ENCODE peak calls at places on chromosomes 13 and 19, in ten cellular contexts. I is heart right ventricle, N is adrenal gland, U is HCT116, K is neural progenitor cell, Z is IMR-90, E is uterus, L is GM23338, Y is A673, H is mucosa of descending colon. M is an unnamed sample.
A peak's percentile ranks its signal among the peaks of the same experiment; 100 is the strongest.

GRCh38 chr13:23372264-23372905 is 61.1 kb downstream of the SACS start:
- DNase-seq in Z (peak; percentile 87), E (no peak), N (no peak), I (no peak), K (no peak), L (no peak), U (no peak), H (no peak), Y (no peak), M (no peak)

GRCh38 chr13:99655351-99656091 is 154.2 kb downstream of the TM9SF2 start:
- DNase-seq in N (peak; percentile 14), I (no peak), K (peak; percentile 45), U (peak; percentile 90), L (no peak), E (no peak), H (no peak), Y (no peak), Z (peak; percentile 24), M (no peak)

GRCh38 chr19:56266060-56266459 is 6.5 kb upstream of the EDDM13 start:
- DNase-seq in N (no peak), Y (no peak), E (no peak), H (no peak), U (no peak), K (no peak), L (no peak), I (no peak), Z (no peak), M (no peak)

GRCh38 chr13:39585219-39585618 is 17.8 kb downstream of the LHFPL6 start:
- DNase-seq in Z (no peak), N (no peak), Y (no peak), U (no peak), K (no peak), E (no peak), L (no peak), I (no peak), H (no peak), M (no peak)

GRCh38 chr19:35341565-35342225 is 6.0 kb upstream of the FFAR1 start:
- DNase-seq in L (no peak), Y (no peak), N (no peak), Z (no peak), U (no peak), H (no peak), I (no peak), K (no peak), E (no peak), M (no peak)

GRCh38 chr19:35637165-35637564 is 4.4 kb upstream of the ETV2 start:
- DNase-seq in H (no peak), Y (no peak), N (no peak), L (no peak), Z (no peak), U (no peak), E (no peak), K (no peak), I (no peak), M (no peak)

GRCh38 chr13:49810825-49811526 is 18.5 kb upstream of the KPNA3 start:
- DNase-seq in I (no peak), H (no peak), Y (no peak), E (no peak), Z (peak; percentile 83), U (no peak), N (peak; percentile 66), K (no peak), L (no peak), M (no peak)

GRCh38 chr13:113935523-113935922 is 38.4 kb downstream of the C13orf46 start:
- DNase-seq in Z (no peak), U (no peak), Y (no peak), H (peak; percentile 15), E (peak; percentile 11), L (no peak), K (peak; percentile 56), I (no peak), N (no peak), M (no peak)

GRCh38 chr19:10191347-10191746 is 3.4 kb downstream of the DNMT1 start:
- DNase-seq in H (no peak), Y (no peak), Z (peak; percentile 95), E (peak; percentile 15), L (no peak), K (no peak), U (no peak), N (peak; percentile 12), I (peak; percentile 33), M (peak; percentile 35)

GRCh38 chr19:29417048-29417447 is 108.7 kb upstream of the VSTM2B start:
- DNase-seq in N (no peak), Y (no peak), U (no peak), K (no peak), Z (no peak), I (no peak), L (no peak), H (no peak), E (no peak), M (no peak)

GRCh38 chr19:45824041-45824471 is 8.9 kb upstream of the RSPH6A start:
- DNase-seq in U (no peak), Z (no peak), E (no peak), Y (no peak), H (peak; percentile 63), N (peak; percentile 86), L (no peak), I (no peak), K (no peak), M (peak; percentile 73)

GRCh38 chr19:48661746-48662145 is 11.1 kb downstream of the NTN5 start:
- DNase-seq in Y (no peak), E (no peak), I (no peak), K (no peak), N (no peak), U (no peak), L (no peak), H (no peak), Z (no peak), M (no peak)

GRCh38 chr13:27252467-27252866 is 1.1 kb downstream of the RPL21 start:
- DNase-seq in E (no peak), Y (no peak), L (no peak), N (no peak), Z (no peak), H (no peak), I (no peak), U (no peak), K (no peak), M (no peak)
- TF ChIP-seq CTCF in E (no peak), Y (no peak), L (no peak), N (no peak), Z (no peak), H (no peak), I (no peak), U (no peak), K (no peak), M (no peak)

DNA sequence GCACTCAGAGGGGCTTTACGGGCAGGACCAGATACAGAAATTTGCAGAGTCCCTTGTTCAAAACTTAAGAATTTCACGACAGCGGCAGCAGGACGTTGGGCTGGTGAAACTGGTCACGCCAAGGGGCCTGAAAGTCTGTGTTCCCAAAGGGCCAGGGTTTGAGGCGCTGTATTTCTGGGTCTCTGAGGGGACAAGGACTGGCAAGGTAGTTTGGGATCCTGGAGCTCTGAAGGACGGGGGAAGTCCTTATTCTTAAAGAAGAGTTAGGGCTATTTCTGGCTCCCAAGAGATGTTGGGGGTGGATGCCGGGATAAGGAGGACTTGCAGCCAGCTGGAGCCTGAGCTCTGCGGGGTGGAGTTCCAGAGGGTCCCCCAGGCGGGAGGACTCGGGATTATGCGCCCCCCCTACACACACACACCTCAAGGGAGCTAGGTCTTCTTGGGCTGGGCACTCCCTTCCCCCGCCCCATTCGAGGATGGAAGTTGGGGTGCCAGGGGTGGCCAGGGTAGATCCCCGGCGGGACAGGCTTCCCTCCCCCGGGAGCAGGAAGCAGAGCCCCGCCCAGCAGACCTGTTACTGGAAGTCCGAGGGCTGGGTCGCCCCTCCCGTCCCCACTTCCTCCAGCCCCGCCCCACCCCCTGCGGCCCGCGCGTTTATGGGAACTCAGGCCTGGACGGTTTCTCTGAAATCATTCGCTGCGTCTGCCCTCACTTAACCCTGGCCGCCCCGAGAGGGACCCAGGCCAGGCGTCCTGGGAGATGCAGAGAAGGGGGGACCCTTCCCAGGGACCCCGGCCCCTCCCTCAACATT is 5.6 kb downstream of the BCL3 start:
- DNase-seq in Y (peak; percentile 50), L (peak; percentile 81), I (peak; percentile 96), Z (peak; percentile 77), E (peak; percentile 90), N (peak; percentile 92), U (no peak), H (peak; percentile 96), K (peak; percentile 68), M (peak; percentile 92)
- H3K4me1 ChIP-seq in Y (peaks cover 28% of the 10 kb centered on the region), L (peaks cover 28% of the 10 kb centered on the region), I (peaks cover 56% of the 10 kb centered on the region), Z (peaks cover 57% of the 10 kb centered on the region), E (no peaks in the 10 kb centered on the region), N (peaks cover 56% of the 10 kb centered on the region), U (peaks cover 65% of the 10 kb centered on the region), H (peaks cover 52% of the 10 kb centered on the region), K (peaks cover 21% of the 10 kb centered on the region), M (peaks cover 37% of the 10 kb centered on the region)

DNA sequence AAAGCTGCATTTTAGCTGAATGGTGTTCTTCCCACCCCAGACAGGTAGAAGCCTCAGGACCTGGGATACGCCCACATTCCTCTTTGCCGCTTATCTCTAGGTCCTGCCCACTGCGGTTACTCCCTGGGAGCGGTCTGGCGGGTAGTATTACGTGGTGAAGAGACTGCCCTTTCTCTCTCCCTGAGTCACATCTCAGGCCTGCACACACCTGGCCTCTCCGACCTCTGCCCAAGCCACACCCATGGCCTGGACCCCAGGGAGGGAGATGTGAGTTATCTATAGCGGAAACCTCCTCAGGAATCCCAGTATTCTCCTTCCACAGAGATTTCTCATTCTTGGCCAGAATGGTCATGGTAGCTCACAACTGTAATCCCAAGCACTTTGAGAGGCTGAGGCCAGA is 17.3 kb downstream of the RHPN2 start:
- DNase-seq in Z (no peak), I (no peak), U (peak; percentile 96), E (no peak), N (no peak), H (peak; percentile 86), Y (no peak), K (no peak), L (peak; percentile 81), M (peak; percentile 61)
- TF ChIP-seq CTCF in Z (no peak), I (no peak), U (no peak), E (no peak), N (no peak), H (no peak), Y (no peak), K (no peak), L (no peak), M (no peak)

GRCh38 chr13:110361365-110361911 is 54.4 kb downstream of the COL4A2 start:
- DNase-seq in L (no peak), H (peak; percentile 52), Y (no peak), K (no peak), U (no peak), E (peak; percentile 68), N (peak; percentile 32), Z (peak; percentile 88), I (peak; percentile 80), M (no peak)

GRCh38 chr13:110360598-110360997 is 53.5 kb downstream of the COL4A2 start:
- DNase-seq in K (peak; percentile 48), H (no peak), I (no peak), N (no peak), E (no peak), L (no peak), Y (peak; percentile 31), Z (no peak), U (no peak), M (no peak)

GRCh38 chr13:110359840-110360301 is 52.8 kb downstream of the COL4A2 start:
- DNase-seq in Y (peak; percentile 56), I (no peak), Z (peak; percentile 97), N (no peak), L (no peak), K (no peak), U (no peak), H (no peak), E (no peak), M (no peak)

GRCh38 chr13:110356362-110356761 is 49.3 kb downstream of the COL4A2 start:
- DNase-seq in N (no peak), Y (no peak), U (no peak), K (no peak), I (no peak), E (no peak), L (no peak), H (no peak), Z (no peak), M (peak; percentile 68)

GRCh38 chr13:110358381-110358780 is 51.3 kb downstream of the COL4A2 start:
- DNase-seq in H (no peak), U (no peak), K (no peak), Z (no peak), L (no peak), E (no peak), I (no peak), Y (no peak), N (no peak), M (no peak)
- H3K4me1 ChIP-seq in H (peaks cover 17% of the 10 kb centered on the region), U (no peaks in the 10 kb centered on the region), K (peaks cover 8% of the 10 kb centered on the region), Z (peaks cover 13% of the 10 kb centered on the region), L (peaks cover 23% of the 10 kb centered on the region), E (peaks cover 19% of the 10 kb centered on the region), I (peaks cover 49% of the 10 kb centered on the region), Y (peaks cover 21% of the 10 kb centered on the region), N (no peaks in the 10 kb centered on the region), M (no peaks in the 10 kb centered on the region)